ENCODE peak calls at places on chromosomes 4 and X, in five cellular contexts. F is Ammon's horn, S is dermis microvascular lymphatic vessel endothelial cell, T is SK-N-SH, B is GM18507. J is an unnamed sample.

GRCh38 chrX:37752941-37753340 is 26.9 kb upstream of the CYBB start:
- DNase-seq in F (no peak), S (no peak), T (no peak), B (no peak), J (no peak)

GRCh38 chr4:83389037-83389755 is 54.5 kb upstream of the HPSE start:
- DNase-seq in F (no peak), S (no peak), T (no peak), B (no peak), J (no peak)

GRCh38 chr4:25805255-25805860 is 57.4 kb downstream of the SEL1L3 start:
- DNase-seq in F (no peak), S (no peak), T (no peak), B (no peak), J (no peak)

GRCh38 chr4:25911356-25911755 is 2.7 kb upstream of the SMIM20 start:
- DNase-seq in F (no peak), S (no peak), T (no peak), B (no peak), J (no peak)

GRCh38 chr4:77538144-77538543 is 67.5 kb upstream of the CXCL13 start:
- DNase-seq in F (no peak), S (no peak), T (no peak), B (no peak), J (no peak)

GRCh38 chr4:97123573-97123972 is 1019.7 kb downstream of the STPG2 start:
- DNase-seq in F (no peak), S (no peak), T (no peak), B (no peak), J (no peak)

GRCh38 chrX:40154853-40155616 is 57.3 kb upstream of the BCOR start:
- DNase-seq in F (peak), S (peak), T (peak), B (no peak), J (peak)

GRCh38 chr4:80446664-80447063 is 111.1 kb downstream of the CFAP299 start:
- DNase-seq in F (no peak), S (no peak), T (no peak), B (no peak), J (no peak)

GRCh38 chrX:107506596-107507031 is 57.2 kb downstream of the FRMPD3 start:
- DNase-seq in F (no peak), S (no peak), T (peak), B (no peak), J (no peak)

GRCh38 chrX:45771560-45772340 is 571.1 kb upstream of the DIPK2B start:
- DNase-seq in F (peak), S (no peak), T (no peak), B (no peak), J (no peak)

GRCh38 chr4:2534904-2535385 is 1.5 kb upstream of the FAM193A start:
- DNase-seq in F (no peak), S (no peak), T (peak), B (no peak), J (no peak)

GRCh38 chr4:152996672-152997071 is 60.5 kb downstream of the FHDC1 start:
- DNase-seq in F (no peak), S (no peak), T (no peak), B (no peak), J (no peak)

GRCh38 chrX:136608295-136608933 is 39.5 kb upstream of the CD40LG start:
- DNase-seq in F (peak), S (peak), T (no peak), B (no peak), J (peak)

GRCh38 chr4:83067058-83067639 is 32.2 kb downstream of the COPS4 start:
- DNase-seq in F (no peak), S (no peak), T (no peak), B (no peak), J (no peak)

GRCh38 chr4:146567396-146567795 is 45.7 kb upstream of the SLC10A7 start:
- DNase-seq in F (no peak), S (no peak), T (no peak), B (no peak), J (no peak)

J was measured in BE2C.